ENCODE peak calls at places on chromosome 9, in seven cellular contexts. Y, S, P, M, F, U and H are unnamed samples. For H3K4me1, the result is how much of the 10 kb centered on the place peaks cover.

GRCh38 chr9:110066929-110067716 is 140.8 kb downstream of the C9orf152 start:
- DNase-seq in Y (no peak), S (no peak), P (no peak), M (no peak), F (no peak), U (no peak), H (no peak)

GRCh38 chr9:127776195-127776918 is 2.1 kb downstream of the SH2D3C start:
- DNase-seq in Y (no peak), S (peak), P (peak), M (peak), F (no peak), U (no peak), H (peak)

GRCh38 chr9:37897665-37898064 is 6.3 kb downstream of the SLC25A51 start:
- DNase-seq in Y (no peak), S (no peak), P (no peak), M (no peak), F (no peak), U (no peak), H (no peak)

GRCh38 chr9:92100237-92100911 is 14.8 kb downstream of the SPTLC1 start:
- DNase-seq in Y (peak), S (no peak), P (no peak), M (no peak), F (no peak), U (no peak), H (no peak)

GRCh38 chr9:37998881-37999311 is 70.1 kb downstream of the SHB start:
- DNase-seq in Y (no peak), S (no peak), P (no peak), M (no peak), F (no peak), U (peak), H (no peak)

GRCh38 chr9:73565833-73566465 is 414.3 kb downstream of the ANXA1 start:
- DNase-seq in Y (no peak), S (no peak), P (no peak), M (peak), F (no peak), U (no peak), H (no peak)

GRCh38 chr9:4890929-4891328 is 94.1 kb upstream of the JAK2 start:
- DNase-seq in Y (no peak), S (no peak), P (no peak), M (no peak), F (no peak), U (no peak), H (no peak)

GRCh38 chr9:137194388-137194787 is 5.9 kb downstream of the SSNA1 start:
- DNase-seq in Y (no peak), S (no peak), P (no peak), M (no peak), F (no peak), U (peak), H (no peak)

GRCh38 chr9:136946893-136947891 is 2.1 kb downstream of the C8G start:
- DNase-seq in Y (no peak), S (no peak), P (no peak), M (no peak), F (no peak), U (peak), H (peak)

GRCh38 chr9:4519604-4520003 is 29.3 kb downstream of the SLC1A1 start:
- DNase-seq in Y (no peak), S (no peak), P (no peak), M (no peak), F (no peak), U (no peak), H (no peak)

GRCh38 chr9:133203506-133204075 is 5.5 kb downstream of the OBP2B start:
- DNase-seq in Y (no peak), S (no peak), P (no peak), M (no peak), F (peak), U (no peak), H (no peak)

GRCh38 chr9:690517-691111 is 150.9 kb upstream of the DMRT1 start:
- DNase-seq in Y (no peak), S (no peak), P (no peak), M (no peak), F (no peak), U (no peak), H (no peak)
- H3K4me1 ChIP-seq in Y (under half), S (under half), P (under half), M (under half), F (under half), U (under half), H (under half)

GRCh38 chr9:114395768-114396167 is 8.0 kb upstream of the AKNA start:
- DNase-seq in Y (no peak), S (no peak), P (no peak), M (no peak), F (no peak), U (no peak), H (no peak)

GRCh38 chr9:114395196-114395595 is 7.4 kb upstream of the AKNA start:
- DNase-seq in Y (no peak), S (no peak), P (peak), M (no peak), F (no peak), U (no peak), H (no peak)

GRCh38 chr9:114397219-114397847 is 9.6 kb upstream of the AKNA start:
- DNase-seq in Y (peak), S (no peak), P (no peak), M (peak), F (no peak), U (no peak), H (no peak)

GRCh38 chr9:114397848-114398605 is 10.2 kb upstream of the AKNA start:
- DNase-seq in Y (peak), S (peak), P (peak), M (peak), F (peak), U (peak), H (peak)

GRCh38 chr9:114396558-114397218 is 8.9 kb upstream of the AKNA start:
- DNase-seq in Y (peak), S (no peak), P (no peak), M (peak), F (peak), U (no peak), H (peak)
- H3K4me1 ChIP-seq in Y (under half), S (half or more), P (under half), M (under half), F (under half), U (under half), H (under half)

DNA sequence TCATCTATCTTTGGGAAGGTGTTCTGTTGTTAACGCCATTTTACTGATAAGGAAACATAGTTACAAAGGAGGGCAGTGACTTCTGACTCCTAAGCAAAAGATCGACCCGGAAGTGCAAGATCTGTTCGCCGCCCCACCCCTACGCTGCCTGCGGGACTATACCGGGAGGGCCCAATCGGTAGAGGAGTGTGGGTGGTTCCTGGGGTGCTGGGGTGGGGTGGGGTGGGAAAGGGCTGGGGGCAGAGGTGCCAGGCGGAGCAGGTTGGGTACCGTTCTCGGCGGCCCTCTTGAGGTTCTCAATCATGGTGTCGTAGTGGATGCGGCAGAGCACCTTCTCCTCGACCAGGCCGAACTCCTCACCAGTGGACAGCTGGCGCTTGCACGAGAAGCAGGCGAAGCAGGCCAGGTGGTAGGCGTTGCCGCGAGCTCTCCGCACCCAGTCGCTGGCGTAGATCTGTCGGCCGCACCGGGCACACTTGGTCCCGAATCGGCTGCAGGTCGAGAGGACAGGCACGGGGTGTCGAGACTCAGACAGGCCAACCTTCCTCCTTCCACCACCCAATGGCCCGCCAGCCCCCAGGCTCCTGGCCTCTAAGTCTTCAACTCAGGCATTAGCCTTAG is 11.8 kb downstream of the LHX6 start:
- DNase-seq in Y (no peak), S (no peak), P (no peak), M (peak), F (no peak), U (no peak), H (no peak)
- H3K4me1 ChIP-seq in Y (under half), S (under half), P (under half), M (under half), F (under half), U (under half), H (under half)

GRCh38 chr9:134228649-134229048 is 64.3 kb upstream of the RNU6ATAC start:
- DNase-seq in Y (no peak), S (no peak), P (no peak), M (no peak), F (no peak), U (no peak), H (no peak)

GRCh38 chr9:134231330-134231745 is 67.0 kb upstream of the RNU6ATAC start:
- DNase-seq in Y (peak), S (no peak), P (no peak), M (no peak), F (no peak), U (no peak), H (no peak)

GRCh38 chr9:134230092-134230941 is 66.0 kb upstream of the RNU6ATAC start:
- DNase-seq in Y (no peak), S (no peak), P (no peak), M (no peak), F (no peak), U (no peak), H (no peak)

GRCh38 chr9:134230942-134231325 is 66.6 kb upstream of the RNU6ATAC start:
- DNase-seq in Y (no peak), S (no peak), P (no peak), M (no peak), F (no peak), U (no peak), H (no peak)

GRCh38 chr9:134229466-134230091 is 65.2 kb upstream of the RNU6ATAC start:
- DNase-seq in Y (no peak), S (no peak), P (no peak), M (no peak), F (no peak), U (no peak), H (no peak)
- H3K4me1 ChIP-seq in Y (under half), S (under half), P (under half), M (under half), F (under half), U (under half), H (under half)

GRCh38 chr9:96382839-96383164 is 709 bp downstream of the SLC35D2 start:
- DNase-seq in Y (peak), S (no peak), P (no peak), M (no peak), F (no peak), U (no peak), H (no peak)
- H3K4me1 ChIP-seq in Y (under half), S (under half), P (under half), M (under half), F (under half), U (under half), H (under half)